ENCODE peak calls at places on chromosomes 1 and 21, in six cellular contexts. A is EL, T is DMS79 treated with DMSO at 0.1 percent for 48 hours, B is germinal center, L is progenitor cell of endocrine pancreas, U is ELR. W is an unnamed sample.

GRCh38 chr1:20884513-20884912 is 97.4 kb upstream of the HP1BP3 start:
- DNase-seq in A (no peak), T (no peak), B (no peak), L (no peak), U (no peak), W (no peak)

GRCh38 chr1:5798151-5798730 is 194.0 kb downstream of the NPHP4 start:
- DNase-seq in A (no peak), T (no peak), B (no peak), L (no peak), U (no peak), W (no peak)

GRCh38 chr1:12345350-12346217 is 115.8 kb downstream of the VPS13D start:
- DNase-seq in A (no peak), T (no peak), B (peak), L (no peak), U (no peak), W (no peak)

GRCh38 chr1:63321788-63322247 is 549 bp upstream of the FOXD3 start:
- DNase-seq in A (no peak), T (no peak), B (no peak), L (no peak), U (no peak), W (peak)

GRCh38 chr1:173113015-173113741 is 62.4 kb upstream of the TNFSF18 start:
- DNase-seq in A (peak), T (no peak), B (no peak), L (no peak), U (peak), W (no peak)

GRCh38 chr1:38677311-38677710 is 182.3 kb downstream of the RRAGC start:
- DNase-seq in A (no peak), T (no peak), B (no peak), L (no peak), U (no peak), W (no peak)

GRCh38 chr1:198775606-198776005 is 136.8 kb downstream of the PTPRC start:
- DNase-seq in A (no peak), T (no peak), B (no peak), L (no peak), U (no peak), W (no peak)

GRCh38 chr1:47682786-47683350 is 245.0 kb downstream of the FOXD2 start:
- DNase-seq in A (no peak), T (no peak), B (no peak), L (no peak), U (no peak), W (no peak)

GRCh38 chr1:118862755-118863154 is 125.4 kb downstream of the TBX15 start:
- DNase-seq in A (no peak), T (no peak), B (no peak), L (no peak), U (no peak), W (no peak)

GRCh38 chr1:39657923-39658485 is 13.9 kb downstream of the NT5C1A start:
- DNase-seq in A (peak), T (peak), B (peak), L (peak), U (peak), W (peak)

GRCh38 chr21:31659286-31660133 is at the start of gene SOD1:
- DNase-seq in A (peak), T (peak), B (peak), L (peak), U (peak), W (peak)

GRCh38 chr1:93453911-93454310 is 6.0 kb downstream of the FNBP1L start:
- DNase-seq in A (no peak), T (no peak), B (no peak), L (no peak), U (peak), W (no peak)

GRCh38 chr1:34369701-34370455 is 193.2 kb downstream of the C1orf94 start:
- DNase-seq in A (no peak), T (no peak), B (no peak), L (no peak), U (no peak), W (no peak)

GRCh38 chr1:210525759-210526158 is 197.1 kb downstream of the HHAT start:
- DNase-seq in A (no peak), T (no peak), B (no peak), L (no peak), U (no peak), W (no peak)

GRCh38 chr21:25862596-25862995 is 127.8 kb downstream of the GABPA start:
- DNase-seq in A (peak), T (no peak), B (peak), L (no peak), U (peak), W (peak)

GRCh38 chr21:44618504-44618903 is 6.6 kb downstream of the KRTAP10-8 start:
- DNase-seq in A (peak), T (no peak), B (no peak), L (no peak), U (peak), W (no peak)

GRCh38 chr1:226364129-226364899 is 43.6 kb downstream of the PARP1 start:
- DNase-seq in A (no peak), T (no peak), B (no peak), L (no peak), U (no peak), W (no peak)

GRCh38 chr1:164780863-164781262 is 221.9 kb downstream of the PBX1 start:
- DNase-seq in A (peak), T (no peak), B (no peak), L (no peak), U (peak), W (no peak)

GRCh38 chr1:18890704-18891103 is 11.7 kb downstream of the ALDH4A1 start:
- DNase-seq in A (peak), T (no peak), B (no peak), L (no peak), U (no peak), W (no peak)

GRCh38 chr21:45102391-45102932 is 28.1 kb downstream of the ADARB1 start:
- DNase-seq in A (peak), T (no peak), B (no peak), L (no peak), U (peak), W (no peak)

GRCh38 chr1:225535280-225535679 is 107.4 kb upstream of the LBR start:
- DNase-seq in A (no peak), T (no peak), B (no peak), L (no peak), U (no peak), W (no peak)

GRCh38 chr1:225423518-225423855 is 4.4 kb downstream of the LBR start:
- DNase-seq in A (no peak), T (peak), B (no peak), L (no peak), U (no peak), W (no peak)

GRCh38 chr1:39528082-39528481 is 36.6 kb downstream of the BMP8A start:
- DNase-seq in A (no peak), T (no peak), B (no peak), L (no peak), U (no peak), W (no peak)

GRCh38 chr1:213369465-213369864 is 318.4 kb downstream of the RPS6KC1 start:
- DNase-seq in A (no peak), T (no peak), B (no peak), L (no peak), U (no peak), W (no peak)